ENCODE peak calls at places on chromosomes 7 and 10, in four cellular contexts. S, T, P and N are unnamed samples.

GRCh38 chr10:50554995-50555568 is 68.7 kb downstream of the SGMS1 start:
- DNase-seq in S (no peak), P (no peak), T (peak), N (no peak)

GRCh38 chr10:121928528-121928884 is 675 bp upstream of the ATE1 start:
- DNase-seq in S (no peak), P (no peak), T (peak), N (no peak)

GRCh38 chr7:146660839-146661238 is 544.2 kb downstream of the CNTNAP2 start:
- DNase-seq in T (no peak), P (no peak), S (no peak), N (no peak)

GRCh38 chr7:127382301-127383085 is 10.0 kb downstream of the ZNF800 start:
- DNase-seq in T (no peak), P (no peak), S (no peak), N (no peak)

GRCh38 chr10:18545626-18546025 is 105.8 kb downstream of the NSUN6 start:
- DNase-seq in T (no peak), P (no peak), S (no peak), N (peak)

GRCh38 chr10:3806603-3807002 is 21.6 kb upstream of the KLF6 start:
- DNase-seq in S (no peak), T (peak), P (no peak), N (no peak)

GRCh38 chr7:35617076-35617475 is 77.9 kb downstream of the HERPUD2 start:
- DNase-seq in T (peak), S (no peak), P (no peak), N (no peak)

GRCh38 chr7:4641667-4642467 is 40.2 kb upstream of the FOXK1 start:
- DNase-seq in P (peak), T (peak), S (peak), N (peak)

GRCh38 chr7:128876127-128876526 is 13.5 kb downstream of the ATP6V1F start:
- DNase-seq in T (no peak), S (no peak), P (no peak), N (no peak)

GRCh38 chr10:121405096-121405495 is 193.1 kb downstream of the FGFR2 start:
- DNase-seq in T (no peak), S (no peak), P (no peak), N (no peak)

GRCh38 chr10:43816351-43817321 is 168.0 kb upstream of the ZNF32 start:
- DNase-seq in P (peak), T (peak), S (no peak), N (no peak)

GRCh38 chr10:106566871-106567270 is 597.6 kb downstream of the SORCS1 start:
- DNase-seq in S (peak), T (no peak), P (no peak), N (peak)

GRCh38 chr7:150971242-150972048 is 6.7 kb downstream of the KCNH2 start:
- DNase-seq in T (no peak), S (no peak), P (no peak), N (no peak)

GRCh38 chr7:98836811-98837631 is 32.8 kb downstream of the TMEM130 start:
- DNase-seq in S (no peak), T (peak), P (no peak), N (peak)

GRCh38 chr7:69564454-69565417 is 33.5 kb upstream of the AUTS2 start:
- DNase-seq in S (peak), T (peak), P (no peak), N (peak)

GRCh38 chr10:7458554-7458953 is 47.7 kb upstream of the SFMBT2 start:
- DNase-seq in S (no peak), P (no peak), T (no peak), N (no peak)

GRCh38 chr7:31882187-31882586 is 188.0 kb downstream of the PDE1C start:
- DNase-seq in T (no peak), P (no peak), S (peak), N (peak)

GRCh38 chr10:113538131-113538530 is 14.7 kb upstream of the HABP2 start:
- DNase-seq in P (no peak), S (no peak), T (no peak), N (no peak)

GRCh38 chr10:93154531-93154930 is 80.8 kb downstream of the CYP26A1 start:
- DNase-seq in P (no peak), T (no peak), S (no peak), N (no peak)

GRCh38 chr10:677750-678661 is 11.5 kb downstream of the DIP2C start:
- DNase-seq in P (no peak), T (no peak), S (no peak), N (no peak)

GRCh38 chr7:8442814-8443304 is 9.4 kb downstream of the NXPH1 start:
- DNase-seq in S (peak), T (peak), P (peak), N (peak)

GRCh38 chr7:158601090-158601489 is 13.5 kb upstream of the PTPRN2 start:
- DNase-seq in T (no peak), S (no peak), P (no peak), N (no peak)